ENCODE peak calls at places on chromosomes 12 and 14, in nine cellular contexts. Z is gastrocnemius medialis, J is fibroblast of the aortic adventitia, T is astrocyte of the spinal cord, R is right cardiac atrium, S is heart left ventricle, U is sigmoid colon, E is breast epithelium, N is HAP-1. P is an unnamed sample.

GRCh38 chr12:32566663-32567634 is 112.2 kb upstream of the DNM1L start:
- DNase-seq in S (no peak), J (peak), R (no peak), Z (no peak), N (no peak), U (no peak), E (no peak), T (no peak), P (no peak)

GRCh38 chr12:53956251-53956887 is 1.7 kb downstream of the HOXC12 start:
- DNase-seq in T (no peak), S (no peak), R (no peak), Z (no peak), J (no peak), E (no peak), N (no peak), U (no peak), P (no peak)

GRCh38 chr14:80077262-80077661 is 134.0 kb downstream of the DIO2 start:
- DNase-seq in N (no peak), U (no peak), S (no peak), J (peak), R (no peak), E (no peak), T (no peak), Z (no peak), P (no peak)

GRCh38 chr14:69152181-69152943 is 557 bp downstream of the DCAF5 start:
- DNase-seq in Z (peak), E (no peak), U (no peak), N (peak), T (peak), S (peak), R (peak), J (peak), P (no peak)

GRCh38 chr14:105498430-105499255 is 7.6 kb downstream of the TEDC1 start:
- DNase-seq in T (no peak), J (no peak), S (no peak), N (no peak), R (no peak), Z (no peak), E (no peak), U (peak), P (no peak)

GRCh38 chr14:105065280-105066228 is at the start of gene GPR132:
- DNase-seq in S (no peak), E (no peak), J (no peak), N (no peak), R (peak), Z (peak), T (no peak), U (peak), P (no peak)

GRCh38 chr14:64061115-64061514 is 208.3 kb downstream of the SYNE2 start:
- DNase-seq in E (no peak), T (no peak), S (no peak), U (no peak), J (no peak), N (no peak), R (no peak), Z (no peak), P (no peak)

GRCh38 chr12:76422154-76422877 is 74.1 kb upstream of the BBS10 start:
- DNase-seq in J (no peak), Z (no peak), R (no peak), T (peak), U (no peak), N (no peak), S (no peak), E (no peak), P (no peak)

GRCh38 chr12:25994252-25994651 is 35.8 kb downstream of the RASSF8 start:
- DNase-seq in E (no peak), N (no peak), R (no peak), S (no peak), Z (no peak), J (peak), U (no peak), T (peak), P (peak)

GRCh38 chr12:6646276-6647082 is 753 bp downstream of the ACRBP start:
- DNase-seq in R (no peak), S (no peak), U (peak), T (no peak), E (no peak), Z (no peak), J (no peak), N (no peak), P (no peak)

GRCh38 chr12:6644903-6645302 is 2.3 kb downstream of the ACRBP start:
- DNase-seq in U (no peak), T (no peak), S (peak), N (no peak), R (peak), J (peak), E (no peak), Z (no peak), P (no peak)

GRCh38 chr12:6644257-6644596 is 3.0 kb downstream of the ACRBP start:
- DNase-seq in U (no peak), Z (no peak), N (no peak), T (no peak), R (no peak), S (no peak), E (no peak), J (no peak), P (no peak)

GRCh38 chr12:6641131-6641530 is 5.4 kb upstream of the LPAR5 start:
- DNase-seq in R (no peak), U (no peak), S (no peak), T (no peak), Z (no peak), E (no peak), J (no peak), N (no peak), P (no peak)

DNA sequence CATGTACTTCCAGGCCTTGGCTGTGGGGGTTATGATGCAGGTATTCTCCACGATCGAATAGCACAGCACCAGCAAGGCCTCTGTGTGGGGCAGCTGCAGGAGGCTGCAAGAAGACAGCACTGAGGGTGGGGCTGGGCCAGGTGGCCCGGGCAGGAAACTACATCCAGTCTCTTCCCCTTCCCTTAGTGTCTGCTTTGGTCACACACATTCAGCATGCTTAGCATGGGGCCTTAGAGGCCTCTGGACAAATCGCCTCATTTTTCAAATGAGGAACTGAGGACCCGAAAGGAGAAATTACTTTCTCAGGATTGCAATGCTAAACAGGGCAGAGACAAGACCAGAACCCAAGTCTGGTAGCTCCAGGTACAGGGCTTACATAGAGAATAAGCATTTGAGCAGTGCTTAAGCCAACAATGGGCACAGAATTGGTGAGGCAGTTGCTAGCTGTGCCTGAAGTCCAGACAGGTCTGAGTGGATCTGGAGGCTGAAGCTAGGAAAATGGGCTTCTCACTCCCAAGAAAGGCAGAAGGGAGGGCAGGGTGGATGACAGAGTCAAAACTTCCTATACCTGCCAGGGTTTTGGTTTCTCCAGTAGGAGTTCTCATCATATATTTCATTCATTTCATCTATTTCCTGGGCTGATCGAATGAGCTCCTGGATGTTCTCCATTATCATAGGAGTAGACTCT is 3.5 kb downstream of the ACRBP start:
- DNase-seq in S (peak), N (no peak), U (no peak), J (no peak), R (no peak), T (no peak), Z (peak), E (no peak), P (no peak)
- H3K4me3 ChIP-seq in S (no peak), N (no peak), U (no peak), J (no peak), R (no peak), T (no peak), Z (no peak), E (no peak), P (no peak)

GRCh38 chr12:14613718-14614117 is 46.0 kb upstream of the PLBD1 start:
- DNase-seq in Z (no peak), S (no peak), U (no peak), N (no peak), J (no peak), E (no peak), R (no peak), T (no peak), P (no peak)
- H3K4me3 ChIP-seq in Z (no peak), S (no peak), U (no peak), N (no peak), J (no peak), E (no peak), R (no peak), T (no peak), P (no peak)

GRCh38 chr12:68773582-68773981 is 27.6 kb downstream of the SLC35E3 start:
- DNase-seq in S (no peak), U (no peak), N (no peak), Z (no peak), J (no peak), E (no peak), R (no peak), T (no peak), P (no peak)

GRCh38 chr12:68775121-68775520 is 29.1 kb downstream of the SLC35E3 start:
- DNase-seq in E (no peak), R (no peak), U (no peak), S (no peak), T (no peak), Z (no peak), N (no peak), J (no peak), P (no peak)

GRCh38 chr12:68769941-68770340 is 24.0 kb downstream of the SLC35E3 start:
- DNase-seq in Z (no peak), N (no peak), U (no peak), R (no peak), E (no peak), J (no peak), S (no peak), T (no peak), P (no peak)

GRCh38 chr12:68771223-68771925 is 25.4 kb downstream of the SLC35E3 start:
- DNase-seq in N (no peak), J (no peak), R (no peak), T (no peak), E (no peak), Z (no peak), U (no peak), S (no peak), P (no peak)

GRCh38 chr12:68772714-68773113 is 26.7 kb downstream of the SLC35E3 start:
- DNase-seq in T (no peak), J (no peak), S (no peak), U (no peak), R (no peak), E (no peak), N (no peak), Z (no peak), P (no peak)
- H3K4me3 ChIP-seq in T (no peak), J (no peak), S (no peak), U (no peak), R (no peak), E (no peak), N (no peak), Z (no peak), P (no peak)

DNA sequence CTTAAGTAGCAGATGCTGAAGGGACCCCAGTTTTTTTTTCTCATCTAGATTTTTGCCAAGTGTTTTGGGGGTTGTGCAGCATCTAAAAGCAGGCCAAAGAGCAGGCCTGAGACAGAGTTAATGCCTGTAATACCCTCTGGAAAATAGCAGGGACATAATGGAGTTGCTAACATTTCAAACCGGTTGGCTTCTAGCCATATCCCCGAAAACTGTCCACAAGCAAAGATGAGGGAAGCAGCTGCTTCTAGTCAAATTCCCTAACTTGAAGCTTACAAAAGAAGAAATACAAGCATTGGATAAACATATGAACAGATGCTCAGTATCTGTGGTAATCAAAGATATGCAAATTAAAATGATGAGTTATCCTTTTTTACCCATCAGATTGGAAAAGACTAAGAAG is 52.1 kb upstream of the AEBP2 start:
- DNase-seq in S (no peak), J (peak), Z (no peak), T (no peak), N (no peak), E (no peak), U (no peak), R (no peak), P (peak)
- H3K4me3 ChIP-seq in S (no peak), J (no peak), Z (no peak), T (no peak), N (no peak), E (no peak), U (no peak), R (no peak), P (no peak)

P was measured in skeletal muscle cell.